ENCODE peak calls at places on chromosome 15, in four cellular contexts. P, Y, H and O are unnamed samples.
A peak's percentile ranks its signal among the peaks of the same experiment; 100 is the strongest.

GRCh38 chr15:81330351-81331085 is 6.6 kb upstream of the STARD5 start:
- DNase-seq in H (no peak), Y (no peak), P (no peak), O (no peak)

GRCh38 chr15:43253431-43254403 is 13.0 kb downstream of the TGM5 start:
- DNase-seq in P (peak; percentile 53), H (no peak), Y (no peak), O (no peak)

GRCh38 chr15:50816191-50816590 is 50.7 kb upstream of the SPPL2A start:
- DNase-seq in H (no peak), Y (no peak), P (no peak), O (no peak)

GRCh38 chr15:65362491-65362890 is 15.3 kb downstream of the IGDCC3 start:
- DNase-seq in P (no peak), H (no peak), Y (no peak), O (no peak)

GRCh38 chr15:80433836-80434235 is 29.7 kb downstream of the ARNT2 start:
- DNase-seq in H (no peak), Y (no peak), P (no peak), O (no peak)

GRCh38 chr15:32905481-32905880 is 187.7 kb downstream of the GREM1 start:
- DNase-seq in H (no peak), Y (no peak), P (no peak), O (no peak)

GRCh38 chr15:52100807-52101206 is 11.8 kb downstream of the BCL2L10 start:
- DNase-seq in H (no peak), P (peak; percentile 86), Y (no peak), O (peak; percentile 81)

GRCh38 chr15:23565395-23566069 is at the start of gene MKRN3:
- DNase-seq in P (peak; percentile 52), H (no peak), Y (peak; percentile 25), O (no peak)

GRCh38 chr15:67935244-67935643 is 95.4 kb upstream of the RNU6-1 start:
- DNase-seq in P (no peak), H (no peak), Y (no peak), O (no peak)

GRCh38 chr15:39781967-39782292 is 711 bp downstream of the FSIP1 start:
- DNase-seq in H (no peak), P (no peak), Y (no peak), O (no peak)

GRCh38 chr15:90300988-90301715 is 35.7 kb downstream of the NGRN start:
- DNase-seq in Y (peak; percentile 64), H (peak; percentile 34), P (peak; percentile 73), O (peak; percentile 75)

GRCh38 chr15:43920815-43921214 is 94.0 kb downstream of the WDR76 start:
- DNase-seq in P (no peak), Y (no peak), H (no peak), O (no peak)

GRCh38 chr15:100275641-100276040 is 66.1 kb downstream of the ADAMTS17 start:
- DNase-seq in Y (no peak), P (no peak), H (no peak), O (no peak)

GRCh38 chr15:58334803-58335202 is 97.0 kb upstream of the LIPC start:
- DNase-seq in H (no peak), Y (no peak), P (no peak), O (no peak)

GRCh38 chr15:74133703-74134386 is 3.5 kb downstream of the ISLR2 start:
- DNase-seq in H (no peak), Y (no peak), P (no peak), O (no peak)

GRCh38 chr15:67064607-67065530 is 533 bp upstream of the SMAD3 start:
- DNase-seq in H (peak; percentile 26), P (peak; percentile 78), Y (peak; percentile 42), O (peak; percentile 68)

GRCh38 chr15:39198044-39198625 is 382.7 kb upstream of the THBS1 start:
- DNase-seq in P (no peak), Y (no peak), H (no peak), O (no peak)